ENCODE peak calls at places on chromosomes 13 and 19, in ten cellular contexts. One of them, this sample, is unnamed.

GRCh38 chr13:30762643-30763042 is 27.3 kb downstream of the ALOX5AP start:
- DNase-seq in neural crest cell: no peak
- DNase-seq in mesothelial cell of epicardium: no peak
- DNase-seq in cardiac muscle cell: peak; percentile 54
- DNase-seq in AG09309: no peak
- DNase-seq in WTC11: no peak
- DNase-seq in B cell: no peak
- DNase-seq in CD4-positive, alpha-beta T cell: no peak
- DNase-seq in lower leg skin: no peak
- DNase-seq in psoas muscle: no peak
- DNase-seq in this sample: no peak

GRCh38 chr13:110965038-110965754 is 50.3 kb upstream of the ANKRD10 start:
- DNase-seq in B cell: no peak
- DNase-seq in WTC11: no peak
- DNase-seq in mesothelial cell of epicardium: no peak
- DNase-seq in CD4-positive, alpha-beta T cell: no peak
- DNase-seq in lower leg skin: no peak
- DNase-seq in psoas muscle: no peak
- DNase-seq in cardiac muscle cell: peak; percentile 34
- DNase-seq in AG09309: peak; percentile 37
- DNase-seq in neural crest cell: no peak
- DNase-seq in this sample: no peak

GRCh38 chr13:51981355-51981754 is 29.9 kb downstream of the ATP7B start:
- DNase-seq in mesothelial cell of epicardium: no peak
- DNase-seq in neural crest cell: no peak
- DNase-seq in cardiac muscle cell: peak; percentile 45
- DNase-seq in WTC11: no peak
- DNase-seq in lower leg skin: no peak
- DNase-seq in B cell: no peak
- DNase-seq in AG09309: no peak
- DNase-seq in CD4-positive, alpha-beta T cell: no peak
- DNase-seq in psoas muscle: no peak
- DNase-seq in this sample: no peak

GRCh38 chr13:45587897-45588296 is 27.6 kb downstream of the ERICH6B start:
- DNase-seq in neural crest cell: no peak
- DNase-seq in WTC11: no peak
- DNase-seq in lower leg skin: peak; percentile 32
- DNase-seq in CD4-positive, alpha-beta T cell: no peak
- DNase-seq in AG09309: no peak
- DNase-seq in psoas muscle: no peak
- DNase-seq in mesothelial cell of epicardium: no peak
- DNase-seq in cardiac muscle cell: no peak
- DNase-seq in B cell: no peak
- DNase-seq in this sample: no peak

GRCh38 chr13:47256618-47257017 is 359.8 kb upstream of the HTR2A start:
- DNase-seq in lower leg skin: no peak
- DNase-seq in cardiac muscle cell: peak; percentile 74
- DNase-seq in B cell: no peak
- DNase-seq in psoas muscle: no peak
- DNase-seq in AG09309: peak; percentile 67
- DNase-seq in neural crest cell: no peak
- DNase-seq in mesothelial cell of epicardium: no peak
- DNase-seq in CD4-positive, alpha-beta T cell: no peak
- DNase-seq in WTC11: no peak
- DNase-seq in this sample: no peak

GRCh38 chr13:25847635-25848616 is 203.9 kb downstream of the SHISA2 start:
- DNase-seq in mesothelial cell of epicardium: no peak
- DNase-seq in neural crest cell: no peak
- DNase-seq in psoas muscle: no peak
- DNase-seq in WTC11: no peak
- DNase-seq in CD4-positive, alpha-beta T cell: no peak
- DNase-seq in cardiac muscle cell: peak; percentile 10
- DNase-seq in B cell: no peak
- DNase-seq in lower leg skin: no peak
- DNase-seq in AG09309: no peak
- DNase-seq in this sample: no peak

GRCh38 chr13:24557121-24557520 is 44.5 kb upstream of the PARP4 start:
- DNase-seq in AG09309: no peak
- DNase-seq in B cell: no peak
- DNase-seq in WTC11: no peak
- DNase-seq in mesothelial cell of epicardium: no peak
- DNase-seq in psoas muscle: no peak
- DNase-seq in lower leg skin: no peak
- DNase-seq in CD4-positive, alpha-beta T cell: no peak
- DNase-seq in cardiac muscle cell: peak; percentile 29
- DNase-seq in neural crest cell: no peak
- DNase-seq in this sample: no peak

GRCh38 chr13:25095862-25096453 is at the start of gene PABPC3:
- DNase-seq in WTC11: peak; percentile 23
- DNase-seq in B cell: no peak
- DNase-seq in cardiac muscle cell: peak; percentile 33
- DNase-seq in psoas muscle: peak; percentile 45
- DNase-seq in lower leg skin: no peak
- DNase-seq in CD4-positive, alpha-beta T cell: no peak
- DNase-seq in neural crest cell: no peak
- DNase-seq in AG09309: no peak
- DNase-seq in mesothelial cell of epicardium: no peak
- DNase-seq in this sample: no peak

GRCh38 chr19:42091300-42092266 is 15.6 kb downstream of the ZNF574 start:
- DNase-seq in cardiac muscle cell: peak; percentile 59
- DNase-seq in psoas muscle: no peak
- DNase-seq in CD4-positive, alpha-beta T cell: no peak
- DNase-seq in lower leg skin: no peak
- DNase-seq in neural crest cell: no peak
- DNase-seq in WTC11: no peak
- DNase-seq in B cell: no peak
- DNase-seq in mesothelial cell of epicardium: no peak
- DNase-seq in AG09309: no peak
- DNase-seq in this sample: no peak

GRCh38 chr13:28658539-28658795 is 463 bp upstream of the POMP start:
- DNase-seq in lower leg skin: no peak
- DNase-seq in neural crest cell: no peak
- DNase-seq in AG09309: no peak
- DNase-seq in WTC11: no peak
- DNase-seq in cardiac muscle cell: peak; percentile 24
- DNase-seq in mesothelial cell of epicardium: no peak
- DNase-seq in B cell: no peak
- DNase-seq in CD4-positive, alpha-beta T cell: no peak
- DNase-seq in psoas muscle: no peak
- DNase-seq in this sample: no peak

GRCh38 chr19:10899171-10899653 is 27.9 kb downstream of the CARM1 start:
- DNase-seq in mesothelial cell of epicardium: no peak
- DNase-seq in cardiac muscle cell: no peak
- DNase-seq in psoas muscle: peak; percentile 91
- DNase-seq in AG09309: no peak
- DNase-seq in B cell: no peak
- DNase-seq in neural crest cell: no peak
- DNase-seq in lower leg skin: no peak
- DNase-seq in WTC11: no peak
- DNase-seq in CD4-positive, alpha-beta T cell: no peak
- DNase-seq in this sample: no peak

DNA sequence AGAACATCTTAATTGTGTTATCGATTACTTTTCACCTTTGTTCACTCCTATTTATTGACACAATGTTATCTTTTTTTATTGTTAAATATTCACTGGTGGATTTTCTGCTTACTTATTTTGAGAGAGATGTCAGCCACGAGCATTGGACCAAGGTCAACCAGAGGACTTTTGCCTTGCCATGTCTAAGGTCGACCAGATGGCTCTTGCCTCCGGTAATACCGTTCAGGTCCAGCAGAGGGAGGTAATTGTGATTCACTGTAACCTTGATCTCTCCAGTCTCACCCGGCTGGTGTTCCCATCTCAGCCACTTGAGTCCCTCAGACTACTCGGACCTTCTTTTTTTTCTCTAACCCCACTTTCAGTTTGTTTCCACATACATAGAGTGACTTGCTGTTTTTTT is 1438.1 kb downstream of the UQCRFS1 start:
- DNase-seq in B cell: no peak
- DNase-seq in neural crest cell: no peak
- DNase-seq in WTC11: peak; percentile 42
- DNase-seq in lower leg skin: no peak
- DNase-seq in psoas muscle: no peak
- DNase-seq in cardiac muscle cell: no peak
- DNase-seq in CD4-positive, alpha-beta T cell: no peak
- DNase-seq in mesothelial cell of epicardium: no peak
- DNase-seq in AG09309: no peak
- DNase-seq in this sample: no peak
- TF ChIP-seq CTCF in B cell: peak; percentile 44
- TF ChIP-seq CTCF in neural crest cell: no peak
- TF ChIP-seq CTCF in WTC11: peak; percentile 4
- TF ChIP-seq CTCF in lower leg skin: no peak
- TF ChIP-seq CTCF in psoas muscle: no peak
- TF ChIP-seq CTCF in cardiac muscle cell: peak; percentile 9
- TF ChIP-seq CTCF in CD4-positive, alpha-beta T cell: peak; percentile 17
- TF ChIP-seq CTCF in mesothelial cell of epicardium: no peak
- TF ChIP-seq CTCF in AG09309: peak; percentile 11
- TF ChIP-seq CTCF in this sample: no peak

GRCh38 chr19:23528376-23528775 is 133.1 kb upstream of the ZNF91 start:
- DNase-seq in lower leg skin: no peak
- DNase-seq in psoas muscle: no peak
- DNase-seq in mesothelial cell of epicardium: no peak
- DNase-seq in AG09309: no peak
- DNase-seq in WTC11: no peak
- DNase-seq in cardiac muscle cell: no peak
- DNase-seq in CD4-positive, alpha-beta T cell: no peak
- DNase-seq in neural crest cell: no peak
- DNase-seq in B cell: no peak
- DNase-seq in this sample: no peak

GRCh38 chr19:23525265-23525862 is 130.1 kb upstream of the ZNF91 start:
- DNase-seq in lower leg skin: no peak
- DNase-seq in WTC11: no peak
- DNase-seq in B cell: no peak
- DNase-seq in psoas muscle: no peak
- DNase-seq in CD4-positive, alpha-beta T cell: no peak
- DNase-seq in AG09309: no peak
- DNase-seq in neural crest cell: no peak
- DNase-seq in mesothelial cell of epicardium: no peak
- DNase-seq in cardiac muscle cell: no peak
- DNase-seq in this sample: no peak

GRCh38 chr19:23527797-23528196 is 132.5 kb upstream of the ZNF91 start:
- DNase-seq in AG09309: no peak
- DNase-seq in B cell: no peak
- DNase-seq in WTC11: no peak
- DNase-seq in neural crest cell: no peak
- DNase-seq in CD4-positive, alpha-beta T cell: no peak
- DNase-seq in mesothelial cell of epicardium: no peak
- DNase-seq in cardiac muscle cell: no peak
- DNase-seq in lower leg skin: no peak
- DNase-seq in psoas muscle: no peak
- DNase-seq in this sample: no peak

GRCh38 chr19:23523863-23524262 is 128.6 kb upstream of the ZNF91 start:
- DNase-seq in lower leg skin: no peak
- DNase-seq in CD4-positive, alpha-beta T cell: no peak
- DNase-seq in B cell: no peak
- DNase-seq in cardiac muscle cell: no peak
- DNase-seq in psoas muscle: no peak
- DNase-seq in AG09309: no peak
- DNase-seq in WTC11: no peak
- DNase-seq in mesothelial cell of epicardium: no peak
- DNase-seq in neural crest cell: no peak
- DNase-seq in this sample: no peak

GRCh38 chr19:23526302-23526701 is 131.0 kb upstream of the ZNF91 start:
- DNase-seq in neural crest cell: no peak
- DNase-seq in CD4-positive, alpha-beta T cell: no peak
- DNase-seq in psoas muscle: no peak
- DNase-seq in lower leg skin: no peak
- DNase-seq in mesothelial cell of epicardium: no peak
- DNase-seq in AG09309: no peak
- DNase-seq in WTC11: no peak
- DNase-seq in cardiac muscle cell: no peak
- DNase-seq in B cell: no peak
- DNase-seq in this sample: no peak
- TF ChIP-seq CTCF in neural crest cell: no peak
- TF ChIP-seq CTCF in CD4-positive, alpha-beta T cell: no peak
- TF ChIP-seq CTCF in psoas muscle: no peak
- TF ChIP-seq CTCF in lower leg skin: no peak
- TF ChIP-seq CTCF in mesothelial cell of epicardium: no peak
- TF ChIP-seq CTCF in AG09309: no peak
- TF ChIP-seq CTCF in WTC11: no peak
- TF ChIP-seq CTCF in cardiac muscle cell: no peak
- TF ChIP-seq CTCF in B cell: no peak
- TF ChIP-seq CTCF in this sample: no peak

DNA sequence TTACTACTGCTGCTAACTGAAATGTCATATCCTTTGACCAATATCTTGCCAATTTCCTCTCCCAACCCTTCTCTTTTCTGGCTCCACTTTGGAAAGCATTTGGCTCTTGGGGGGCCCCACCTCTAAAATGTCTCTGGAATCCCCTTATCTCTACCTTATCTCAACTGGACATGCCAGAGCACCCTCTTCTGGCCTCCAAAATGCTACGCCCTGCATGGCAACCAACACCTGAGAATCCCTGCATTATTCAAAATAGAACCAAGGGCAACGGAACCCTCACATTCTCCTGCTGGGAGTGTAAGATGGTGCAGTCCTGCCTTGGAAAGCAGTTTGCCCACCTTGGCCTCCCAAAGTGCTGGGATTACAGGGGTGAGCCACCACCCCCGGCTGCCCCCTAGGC is 35.3 kb downstream of the CERS4 start:
- DNase-seq in mesothelial cell of epicardium: no peak
- DNase-seq in CD4-positive, alpha-beta T cell: no peak
- DNase-seq in AG09309: no peak
- DNase-seq in psoas muscle: no peak
- DNase-seq in WTC11: no peak
- DNase-seq in lower leg skin: no peak
- DNase-seq in B cell: no peak
- DNase-seq in neural crest cell: no peak
- DNase-seq in cardiac muscle cell: no peak
- DNase-seq in this sample: no peak
- TF ChIP-seq CTCF in mesothelial cell of epicardium: no peak
- TF ChIP-seq CTCF in CD4-positive, alpha-beta T cell: no peak
- TF ChIP-seq CTCF in AG09309: no peak
- TF ChIP-seq CTCF in psoas muscle: no peak
- TF ChIP-seq CTCF in WTC11: no peak
- TF ChIP-seq CTCF in lower leg skin: no peak
- TF ChIP-seq CTCF in B cell: no peak
- TF ChIP-seq CTCF in neural crest cell: no peak
- TF ChIP-seq CTCF in cardiac muscle cell: no peak
- TF ChIP-seq CTCF in this sample: no peak

GRCh38 chr13:67643656-67644055 is 413.5 kb upstream of the PCDH9 start:
- DNase-seq in B cell: no peak
- DNase-seq in CD4-positive, alpha-beta T cell: no peak
- DNase-seq in AG09309: no peak
- DNase-seq in neural crest cell: no peak
- DNase-seq in psoas muscle: no peak
- DNase-seq in lower leg skin: no peak
- DNase-seq in mesothelial cell of epicardium: no peak
- DNase-seq in WTC11: peak; percentile 18
- DNase-seq in cardiac muscle cell: no peak
- DNase-seq in this sample: no peak
- TF ChIP-seq CTCF in B cell: no peak
- TF ChIP-seq CTCF in CD4-positive, alpha-beta T cell: no peak
- TF ChIP-seq CTCF in AG09309: no peak
- TF ChIP-seq CTCF in neural crest cell: no peak
- TF ChIP-seq CTCF in psoas muscle: no peak
- TF ChIP-seq CTCF in lower leg skin: no peak
- TF ChIP-seq CTCF in mesothelial cell of epicardium: no peak
- TF ChIP-seq CTCF in WTC11: no peak
- TF ChIP-seq CTCF in cardiac muscle cell: no peak
- TF ChIP-seq CTCF in this sample: no peak